ENCODE peak calls at places on chromosomes 1 and 21, in five cellular contexts. One of them, this sample, is unnamed.

GRCh38 chr1:219088778-219089557 is 84.7 kb upstream of the LYPLAL1 start:
- DNase-seq in brain microvascular endothelial cell: peak; percentile 98
- DNase-seq in GM12865: peak; percentile 92
- DNase-seq in hepatocyte: peak; percentile 43
- DNase-seq in colonic mucosa: no peak
- DNase-seq in this sample: no peak

GRCh38 chr1:43543567-43543966 is 12.9 kb downstream of the PTPRF start:
- DNase-seq in brain microvascular endothelial cell: no peak
- DNase-seq in colonic mucosa: no peak
- DNase-seq in GM12865: no peak
- DNase-seq in hepatocyte: no peak
- DNase-seq in this sample: no peak

GRCh38 chr1:232404981-232405380 is 225.0 kb downstream of the SIPA1L2 start:
- DNase-seq in colonic mucosa: no peak
- DNase-seq in hepatocyte: no peak
- DNase-seq in GM12865: no peak
- DNase-seq in brain microvascular endothelial cell: no peak
- DNase-seq in this sample: no peak

GRCh38 chr1:76239470-76239918 is 164.9 kb downstream of the ST6GALNAC3 start:
- DNase-seq in brain microvascular endothelial cell: no peak
- DNase-seq in GM12865: no peak
- DNase-seq in hepatocyte: no peak
- DNase-seq in colonic mucosa: no peak
- DNase-seq in this sample: no peak

GRCh38 chr1:5949074-5949760 is 43.0 kb downstream of the NPHP4 start:
- DNase-seq in brain microvascular endothelial cell: no peak
- DNase-seq in hepatocyte: peak; percentile 41
- DNase-seq in colonic mucosa: no peak
- DNase-seq in GM12865: no peak
- DNase-seq in this sample: no peak

GRCh38 chr1:172781513-172782140 is 122.7 kb downstream of the FASLG start:
- DNase-seq in hepatocyte: no peak
- DNase-seq in brain microvascular endothelial cell: no peak
- DNase-seq in GM12865: peak; percentile 61
- DNase-seq in colonic mucosa: no peak
- DNase-seq in this sample: no peak

GRCh38 chr1:15696956-15697521 is 12.9 kb downstream of the PLEKHM2 start:
- DNase-seq in brain microvascular endothelial cell: no peak
- DNase-seq in GM12865: peak; percentile 93
- DNase-seq in colonic mucosa: no peak
- DNase-seq in hepatocyte: no peak
- DNase-seq in this sample: no peak

GRCh38 chr21:15781986-15782385 is 52.2 kb downstream of the USP25 start:
- DNase-seq in hepatocyte: no peak
- DNase-seq in colonic mucosa: no peak
- DNase-seq in GM12865: no peak
- DNase-seq in brain microvascular endothelial cell: no peak
- DNase-seq in this sample: no peak

GRCh38 chr21:21624674-21625073 is 626.5 kb downstream of the NCAM2 start:
- DNase-seq in hepatocyte: no peak
- DNase-seq in brain microvascular endothelial cell: no peak
- DNase-seq in colonic mucosa: no peak
- DNase-seq in GM12865: no peak
- DNase-seq in this sample: no peak

GRCh38 chr1:46613661-46614603 is 2.7 kb downstream of the MOB3C start:
- DNase-seq in colonic mucosa: peak; percentile 75
- DNase-seq in hepatocyte: peak; percentile 67
- DNase-seq in GM12865: no peak
- DNase-seq in brain microvascular endothelial cell: peak; percentile 50
- DNase-seq in this sample: peak; percentile 77

GRCh38 chr1:91884459-91885290 is 1.3 kb downstream of the TGFBR3 start:
- DNase-seq in brain microvascular endothelial cell: no peak
- DNase-seq in colonic mucosa: peak; percentile 33
- DNase-seq in hepatocyte: peak; percentile 20
- DNase-seq in GM12865: peak; percentile 25
- DNase-seq in this sample: no peak

GRCh38 chr1:91889717-91890459 is 3.9 kb upstream of the TGFBR3 start:
- DNase-seq in colonic mucosa: no peak
- DNase-seq in brain microvascular endothelial cell: no peak
- DNase-seq in hepatocyte: peak; percentile 31
- DNase-seq in GM12865: no peak
- DNase-seq in this sample: no peak

GRCh38 chr1:91883470-91883869 is 2.5 kb downstream of the TGFBR3 start:
- DNase-seq in brain microvascular endothelial cell: peak; percentile 22
- DNase-seq in GM12865: peak; percentile 39
- DNase-seq in hepatocyte: peak; percentile 28
- DNase-seq in colonic mucosa: no peak
- DNase-seq in this sample: no peak

GRCh38 chr1:91885331-91885715 is 628 bp downstream of the TGFBR3 start:
- DNase-seq in colonic mucosa: peak; percentile 37
- DNase-seq in hepatocyte: peak; percentile 30
- DNase-seq in brain microvascular endothelial cell: peak; percentile 8
- DNase-seq in GM12865: peak; percentile 24
- DNase-seq in this sample: no peak

DNA sequence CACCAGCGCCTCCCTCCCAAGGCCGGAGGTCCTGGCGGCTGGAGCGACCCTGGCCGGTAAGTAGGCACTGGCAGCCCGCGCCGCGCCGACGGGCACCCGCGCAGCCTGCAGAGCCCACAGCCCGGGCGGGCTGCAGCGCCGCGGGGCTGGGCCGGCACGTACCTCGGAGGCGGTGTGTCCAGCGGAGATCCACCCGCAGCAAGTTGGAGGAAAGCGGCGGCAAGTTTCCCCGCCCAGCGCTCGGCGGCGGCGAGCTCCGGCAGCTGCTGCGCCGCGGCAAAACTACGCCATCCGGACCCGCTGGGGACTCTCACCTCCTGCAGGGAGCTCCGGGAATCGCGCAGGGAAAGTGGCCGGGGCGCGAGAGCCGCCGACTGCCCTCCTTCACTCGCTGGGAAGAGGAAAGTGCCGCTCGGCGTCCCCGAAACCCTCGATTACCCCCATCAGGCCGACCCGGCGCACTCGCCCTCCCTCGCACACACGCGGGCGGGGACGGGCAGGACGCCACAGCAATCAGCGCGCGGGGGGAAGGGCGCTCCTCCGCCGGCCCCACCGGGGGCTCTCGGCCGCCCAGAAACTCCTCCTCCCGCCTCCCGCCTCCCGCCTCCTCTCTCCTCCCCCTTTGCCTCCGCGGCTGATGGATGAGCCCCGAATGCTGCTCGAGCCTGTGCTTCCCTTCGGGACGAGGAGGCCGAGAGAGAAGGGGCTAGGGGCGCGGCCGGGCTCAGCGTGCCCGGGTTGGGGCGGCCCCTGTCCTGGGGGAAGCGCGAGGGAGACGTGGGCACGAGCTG is at the start of gene TGFBR3:
- DNase-seq in colonic mucosa: peak; percentile 88
- DNase-seq in brain microvascular endothelial cell: peak; percentile 73
- DNase-seq in GM12865: peak; percentile 85
- DNase-seq in hepatocyte: peak; percentile 93
- DNase-seq in this sample: no peak
- H3K4me3 ChIP-seq in colonic mucosa: peak within 1 kb of the TSS; percentile 72
- H3K4me3 ChIP-seq in brain microvascular endothelial cell: peak within 1 kb of the TSS; percentile 79
- H3K4me3 ChIP-seq in GM12865: peak within 1 kb of the TSS; percentile 76
- H3K4me3 ChIP-seq in hepatocyte: peak within 1 kb of the TSS; percentile 74
- H3K4me3 ChIP-seq in this sample: peak within 1 kb of the TSS; percentile 46

DNA sequence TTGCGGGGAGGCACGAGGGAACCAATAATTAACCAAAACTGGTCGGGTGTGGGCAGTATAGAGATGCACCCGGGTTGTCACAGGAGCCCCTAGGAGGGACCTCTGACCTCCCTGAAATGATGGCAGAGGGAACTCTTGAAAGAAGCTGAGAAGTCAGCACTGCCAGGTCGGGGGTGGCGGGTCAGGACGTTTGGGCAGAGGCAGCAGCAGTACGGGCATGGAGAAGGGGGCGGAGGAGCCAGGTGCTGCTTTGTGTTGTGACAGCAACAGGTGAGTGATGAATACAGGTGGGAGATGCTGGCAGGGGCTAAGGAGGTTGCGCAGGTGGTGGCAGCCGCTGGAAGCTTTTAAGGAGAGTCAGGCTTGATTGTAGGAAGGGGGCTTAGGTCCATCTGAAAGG is 11.7 kb downstream of the TNFRSF1B start:
- DNase-seq in GM12865: no peak
- DNase-seq in colonic mucosa: no peak
- DNase-seq in brain microvascular endothelial cell: no peak
- DNase-seq in hepatocyte: no peak
- DNase-seq in this sample: no peak
- H3K4me3 ChIP-seq in GM12865: no peak overlapping the region
- H3K4me3 ChIP-seq in colonic mucosa: no peak overlapping the region
- H3K4me3 ChIP-seq in brain microvascular endothelial cell: no peak overlapping the region
- H3K4me3 ChIP-seq in hepatocyte: no peak overlapping the region
- H3K4me3 ChIP-seq in this sample: peak overlapping the region; percentile 43

GRCh38 chr1:7942701-7943029 is 2.0 kb upstream of the TNFRSF9 start:
- DNase-seq in brain microvascular endothelial cell: no peak
- DNase-seq in hepatocyte: no peak
- DNase-seq in GM12865: no peak
- DNase-seq in colonic mucosa: no peak
- DNase-seq in this sample: no peak
- H3K4me3 ChIP-seq in brain microvascular endothelial cell: no peak overlapping the region
- H3K4me3 ChIP-seq in hepatocyte: no peak overlapping the region
- H3K4me3 ChIP-seq in GM12865: no peak overlapping the region
- H3K4me3 ChIP-seq in colonic mucosa: no peak overlapping the region
- H3K4me3 ChIP-seq in this sample: no peak overlapping the region

GRCh38 chr1:207444514-207445208 is 9.5 kb upstream of the CR2 start:
- DNase-seq in hepatocyte: no peak
- DNase-seq in brain microvascular endothelial cell: no peak
- DNase-seq in colonic mucosa: no peak
- DNase-seq in GM12865: no peak
- DNase-seq in this sample: no peak
- H3K4me3 ChIP-seq in hepatocyte: no peak overlapping the region
- H3K4me3 ChIP-seq in brain microvascular endothelial cell: no peak overlapping the region
- H3K4me3 ChIP-seq in colonic mucosa: no peak overlapping the region
- H3K4me3 ChIP-seq in GM12865: no peak overlapping the region
- H3K4me3 ChIP-seq in this sample: no peak overlapping the region

GRCh38 chr1:10494754-10495474 is 20.2 kb downstream of the PEX14 start:
- DNase-seq in hepatocyte: peak; percentile 81
- DNase-seq in colonic mucosa: peak; percentile 87
- DNase-seq in GM12865: peak; percentile 93
- DNase-seq in brain microvascular endothelial cell: peak; percentile 42
- DNase-seq in this sample: peak; percentile 75
- H3K4me3 ChIP-seq in hepatocyte: no peak overlapping the region
- H3K4me3 ChIP-seq in colonic mucosa: peak overlapping the region; percentile 22
- H3K4me3 ChIP-seq in GM12865: peak overlapping the region; percentile 35
- H3K4me3 ChIP-seq in brain microvascular endothelial cell: peak overlapping the region; percentile 36
- H3K4me3 ChIP-seq in this sample: peak overlapping the region; percentile 35

GRCh38 chr1:226255380-226255779 is 31.9 kb downstream of the MIXL1 start:
- DNase-seq in hepatocyte: no peak
- DNase-seq in GM12865: no peak
- DNase-seq in colonic mucosa: no peak
- DNase-seq in brain microvascular endothelial cell: no peak
- DNase-seq in this sample: no peak

GRCh38 chr1:226248091-226248490 is 24.6 kb downstream of the MIXL1 start:
- DNase-seq in brain microvascular endothelial cell: no peak
- DNase-seq in hepatocyte: no peak
- DNase-seq in colonic mucosa: no peak
- DNase-seq in GM12865: peak; percentile 12
- DNase-seq in this sample: no peak

GRCh38 chr1:226250511-226250910 is 27.0 kb downstream of the MIXL1 start:
- DNase-seq in hepatocyte: no peak
- DNase-seq in GM12865: no peak
- DNase-seq in colonic mucosa: no peak
- DNase-seq in brain microvascular endothelial cell: no peak
- DNase-seq in this sample: no peak

GRCh38 chr1:226253933-226254332 is 30.5 kb downstream of the MIXL1 start:
- DNase-seq in GM12865: no peak
- DNase-seq in brain microvascular endothelial cell: no peak
- DNase-seq in colonic mucosa: no peak
- DNase-seq in hepatocyte: no peak
- DNase-seq in this sample: no peak
- H3K4me3 ChIP-seq in GM12865: no peak overlapping the region
- H3K4me3 ChIP-seq in brain microvascular endothelial cell: no peak overlapping the region
- H3K4me3 ChIP-seq in colonic mucosa: no peak overlapping the region
- H3K4me3 ChIP-seq in hepatocyte: no peak overlapping the region
- H3K4me3 ChIP-seq in this sample: no peak overlapping the region

DNA sequence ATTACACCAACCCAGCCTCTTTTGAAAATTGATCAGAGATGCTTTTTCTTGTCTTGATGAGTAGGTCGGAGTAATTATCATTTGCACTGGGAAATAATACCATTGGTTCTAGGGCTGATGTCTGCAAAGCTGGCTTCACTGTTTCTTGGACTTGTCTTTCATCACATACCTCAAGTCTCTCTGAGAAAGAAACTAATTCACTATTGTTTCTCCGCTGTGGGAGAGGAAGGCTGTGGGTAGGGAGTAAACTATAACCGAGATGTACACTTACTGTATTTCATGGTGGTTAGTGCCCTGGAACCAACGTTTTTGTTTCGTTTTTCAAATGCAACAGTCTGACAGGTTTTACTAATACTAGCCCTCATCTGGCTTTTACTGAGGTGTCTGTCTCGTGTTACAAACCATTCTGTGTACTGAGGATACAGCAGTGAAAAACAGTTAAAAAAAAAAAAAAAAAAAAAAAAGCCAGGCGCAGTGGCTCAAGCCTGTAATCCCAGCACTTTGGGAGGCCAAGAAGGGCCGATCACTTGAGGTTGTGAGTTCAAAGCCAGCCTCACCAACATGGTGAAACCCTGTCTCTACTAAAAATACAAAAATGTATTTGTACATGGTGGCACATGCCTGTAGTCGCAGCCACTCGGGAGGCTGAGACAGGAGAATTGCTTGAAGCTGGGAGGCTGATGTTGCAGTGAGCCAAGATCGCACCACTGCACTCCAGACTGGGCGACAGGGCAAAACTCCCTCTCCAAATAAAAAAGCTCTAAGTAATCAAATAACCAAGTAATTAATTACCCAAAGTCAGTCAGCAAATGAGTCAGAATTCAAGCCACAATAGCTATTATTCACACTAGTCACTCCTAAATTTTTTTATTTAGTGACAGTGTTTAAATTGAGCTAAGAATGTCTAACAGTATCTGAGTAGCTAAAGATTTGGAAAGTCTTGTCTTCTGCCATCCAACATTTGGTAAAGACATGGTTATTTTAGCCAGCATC is 23.3 kb downstream of the TOMM20 start:
- DNase-seq in GM12865: peak; percentile 92
- DNase-seq in brain microvascular endothelial cell: no peak
- DNase-seq in colonic mucosa: no peak
- DNase-seq in hepatocyte: no peak
- DNase-seq in this sample: no peak
- H3K4me3 ChIP-seq in GM12865: peak overlapping the region; percentile 58
- H3K4me3 ChIP-seq in brain microvascular endothelial cell: no peak overlapping the region
- H3K4me3 ChIP-seq in colonic mucosa: no peak overlapping the region
- H3K4me3 ChIP-seq in hepatocyte: no peak overlapping the region
- H3K4me3 ChIP-seq in this sample: no peak overlapping the region

DNA sequence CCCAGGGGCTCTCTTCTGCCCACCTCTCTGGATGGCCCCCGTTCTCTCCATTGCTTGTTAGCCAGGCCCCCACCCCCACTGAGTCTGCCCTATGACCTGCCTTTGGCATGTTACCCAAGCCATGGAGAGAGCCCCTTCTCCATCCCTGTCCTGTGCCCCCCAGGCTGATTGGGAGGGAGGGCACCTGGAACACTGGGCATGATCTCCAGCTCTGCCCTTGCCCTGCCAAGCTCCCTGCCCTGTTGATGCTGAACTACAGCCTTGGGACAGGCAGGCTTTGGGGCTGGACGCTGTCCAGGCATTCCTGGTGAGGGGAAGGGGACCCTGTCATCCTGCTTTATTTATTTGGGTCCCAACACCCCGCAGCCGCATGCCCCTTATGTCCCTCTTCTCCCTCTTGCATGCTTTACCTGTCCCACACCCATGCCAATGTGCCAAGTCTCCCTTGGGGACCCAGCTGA is 10.7 kb downstream of the TRIM46 start:
- DNase-seq in hepatocyte: no peak
- DNase-seq in GM12865: no peak
- DNase-seq in colonic mucosa: no peak
- DNase-seq in brain microvascular endothelial cell: no peak
- DNase-seq in this sample: no peak
- H3K4me3 ChIP-seq in hepatocyte: no peak overlapping the region
- H3K4me3 ChIP-seq in GM12865: no peak overlapping the region
- H3K4me3 ChIP-seq in colonic mucosa: no peak overlapping the region
- H3K4me3 ChIP-seq in brain microvascular endothelial cell: no peak overlapping the region
- H3K4me3 ChIP-seq in this sample: no peak overlapping the region

GRCh38 chr1:8598060-8598724 is 219.2 kb downstream of the RERE start:
- DNase-seq in brain microvascular endothelial cell: peak; percentile 49
- DNase-seq in GM12865: no peak
- DNase-seq in colonic mucosa: peak; percentile 48
- DNase-seq in hepatocyte: peak; percentile 48
- DNase-seq in this sample: no peak
- H3K4me3 ChIP-seq in brain microvascular endothelial cell: no peak overlapping the region
- H3K4me3 ChIP-seq in GM12865: no peak overlapping the region
- H3K4me3 ChIP-seq in colonic mucosa: no peak overlapping the region
- H3K4me3 ChIP-seq in hepatocyte: no peak overlapping the region
- H3K4me3 ChIP-seq in this sample: no peak overlapping the region

This sample was measured in Jurkat, Clone E6-1.